ENCODE peak calls at places on chromosome 19, in eight cellular contexts. Y, X, N, W, H, D, B and T are unnamed samples.

GRCh38 chr19:12938536-12939291 is at the start of gene CALR:
- DNase-seq in H (no peak), B (peak; percentile 78), N (peak; percentile 65), X (no peak), W (peak; percentile 22), Y (no peak), D (no peak), T (no peak)

GRCh38 chr19:32828643-32829344 is 40.8 kb downstream of the SLC7A9 start:
- DNase-seq in Y (no peak), B (no peak), D (no peak), W (no peak), X (no peak), H (no peak), N (no peak), T (no peak)

GRCh38 chr19:6813659-6814058 is 41.2 kb downstream of the VAV1 start:
- DNase-seq in X (no peak), N (no peak), W (no peak), D (no peak), H (no peak), B (no peak), Y (no peak), T (no peak)

GRCh38 chr19:39845621-39846175 is 481 bp downstream of the FBL start:
- DNase-seq in B (no peak), X (no peak), D (no peak), Y (peak; percentile 87), H (no peak), N (peak; percentile 48), W (no peak), T (no peak)

GRCh38 chr19:8884416-8884815 is 52.2 kb downstream of the MBD3L1 start:
- DNase-seq in X (no peak), B (no peak), D (no peak), Y (no peak), N (no peak), H (no peak), W (no peak), T (no peak)

GRCh38 chr19:13899912-13900584 is 5.9 kb downstream of the BRME1 start:
- DNase-seq in H (no peak), D (no peak), N (no peak), Y (no peak), W (no peak), X (no peak), B (no peak), T (no peak)

GRCh38 chr19:1469200-1469935 is 9.6 kb downstream of the C19orf25 start:
- DNase-seq in W (peak; percentile 45), X (no peak), D (no peak), B (no peak), H (no peak), N (no peak), Y (no peak), T (peak; percentile 69)

GRCh38 chr19:57436392-57436791 is 1.3 kb downstream of the ZNF749 start:
- DNase-seq in H (no peak), N (peak; percentile 39), D (no peak), Y (no peak), X (no peak), B (no peak), W (no peak), T (no peak)

GRCh38 chr19:54388001-54388802 is 23.5 kb upstream of the LAIR1 start:
- DNase-seq in Y (no peak), X (no peak), W (no peak), D (no peak), B (no peak), N (no peak), H (no peak), T (peak; percentile 65)

GRCh38 chr19:12782174-12782423 is 6.7 kb upstream of the HOOK2 start:
- DNase-seq in B (no peak), N (no peak), W (no peak), D (no peak), Y (no peak), X (no peak), H (peak; percentile 72), T (no peak)

GRCh38 chr19:38933544-38933943 is 2.8 kb downstream of the MRPS12 start:
- DNase-seq in H (no peak), D (no peak), B (no peak), X (no peak), Y (no peak), W (no peak), N (no peak), T (no peak)

GRCh38 chr19:42252365-42253244 is 2.3 kb downstream of the ERF start:
- DNase-seq in H (no peak), Y (peak; percentile 59), D (no peak), X (no peak), B (no peak), N (peak; percentile 69), W (no peak), T (peak; percentile 60)

GRCh38 chr19:10517361-10517759 is at the start of gene S1PR5:
- DNase-seq in B (no peak), Y (peak; percentile 35), X (no peak), W (no peak), N (peak; percentile 26), D (no peak), H (no peak), T (no peak)

GRCh38 chr19:3098515-3099346 is 4.6 kb downstream of the GNA11 start:
- DNase-seq in D (no peak), H (no peak), X (no peak), Y (no peak), B (peak; percentile 87), W (no peak), N (no peak), T (peak; percentile 86)

GRCh38 chr19:47312366-47313006 is 2.8 kb downstream of the C5AR1 start:
- DNase-seq in N (no peak), H (no peak), B (no peak), W (no peak), Y (no peak), X (no peak), D (no peak), T (no peak)
- H3K4me3 ChIP-seq in N (no peak overlapping the region), H (peak overlapping the region; percentile 43), B (no peak overlapping the region), W (no peak overlapping the region), Y (no peak overlapping the region), X (no peak overlapping the region), D (no peak overlapping the region), T (peak overlapping the region; percentile 58)

GRCh38 chr19:29119582-29119981 is 93.4 kb downstream of the UQCRFS1 start:
- DNase-seq in H (no peak), X (no peak), B (no peak), N (peak; percentile 15), D (no peak), W (no peak), Y (no peak), T (no peak)

GRCh38 chr19:29118384-29118783 is 94.6 kb downstream of the UQCRFS1 start:
- DNase-seq in H (peak; percentile 21), W (no peak), D (no peak), B (no peak), N (no peak), Y (no peak), X (no peak), T (no peak)

GRCh38 chr19:29120471-29120870 is 92.5 kb downstream of the UQCRFS1 start:
- DNase-seq in D (no peak), Y (no peak), W (no peak), X (no peak), H (no peak), N (no peak), B (no peak), T (no peak)

GRCh38 chr19:29122185-29122584 is 90.8 kb downstream of the UQCRFS1 start:
- DNase-seq in B (no peak), N (no peak), H (no peak), Y (no peak), X (no peak), W (no peak), D (no peak), T (no peak)

DNA sequence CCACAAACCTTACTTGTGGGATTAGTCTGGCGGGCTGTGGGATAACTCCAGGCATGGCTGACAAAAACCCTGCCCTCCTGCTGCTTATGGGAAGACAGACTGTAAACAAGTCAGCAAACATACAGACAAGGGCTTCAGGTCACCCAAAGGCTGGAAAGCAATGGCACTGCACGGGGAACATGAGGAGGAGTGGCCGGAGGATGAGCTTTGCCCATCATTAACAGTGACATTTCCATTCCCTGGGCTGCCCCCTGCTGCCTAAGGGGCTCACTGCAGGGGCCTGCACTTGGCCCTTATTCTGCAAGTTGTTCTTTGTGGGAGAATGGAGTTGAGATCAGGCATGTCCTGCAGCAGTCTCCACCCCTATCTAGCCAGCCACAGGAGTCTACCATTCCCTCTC is 91.3 kb downstream of the UQCRFS1 start:
- DNase-seq in X (no peak), W (no peak), B (no peak), N (peak; percentile 39), D (no peak), H (peak; percentile 30), Y (no peak), T (no peak)
- TF ChIP-seq CTCF in X (no peak), W (peak; percentile 16), B (peak; percentile 19), N (peak; percentile 42), D (no peak), H (no peak), Y (peak; percentile 9), T (no peak)

GRCh38 chr19:16607819-16608218 is 20.2 kb downstream of the MED26 start:
- DNase-seq in B (peak; percentile 64), W (no peak), D (no peak), X (no peak), Y (no peak), N (no peak), H (no peak), T (no peak)

GRCh38 chr19:16612631-16613030 is 15.4 kb downstream of the MED26 start:
- DNase-seq in B (peak; percentile 2), Y (no peak), W (no peak), D (no peak), N (no peak), H (no peak), X (no peak), T (no peak)

GRCh38 chr19:16611121-16611520 is 16.9 kb downstream of the MED26 start:
- DNase-seq in H (no peak), Y (no peak), B (peak; percentile 38), X (no peak), N (no peak), W (no peak), D (no peak), T (no peak)

GRCh38 chr19:16608290-16608704 is 19.7 kb downstream of the MED26 start:
- DNase-seq in X (no peak), B (peak; percentile 10), W (peak; percentile 61), Y (no peak), D (no peak), H (peak; percentile 84), N (peak; percentile 56), T (no peak)

GRCh38 chr19:16609511-16609910 is 18.5 kb downstream of the MED26 start:
- DNase-seq in Y (no peak), H (no peak), N (no peak), X (no peak), D (no peak), W (no peak), B (no peak), T (no peak)
- H3K4me1 ChIP-seq in Y (peaks cover 5% of the 10 kb centered on the region), H (peaks cover 94% of the 10 kb centered on the region), N (no peaks in the 10 kb centered on the region), X (no peaks in the 10 kb centered on the region), D (no peaks in the 10 kb centered on the region), W (peaks cover 13% of the 10 kb centered on the region), B (peaks cover 71% of the 10 kb centered on the region), T (peaks cover 5% of the 10 kb centered on the region)

GRCh38 chr19:36745870-36746269 is 26.7 kb downstream of the ZNF850 start:
- DNase-seq in W (no peak), Y (no peak), N (no peak), X (no peak), D (no peak), H (no peak), B (no peak), T (no peak)
- H3K4me3 ChIP-seq in W (no peak overlapping the region), Y (no peak overlapping the region), N (no peak overlapping the region), X (no peak overlapping the region), D (no peak overlapping the region), H (no peak overlapping the region), B (no peak overlapping the region), T (no peak overlapping the region)

GRCh38 chr19:412356-413355 is 3.7 kb upstream of the C2CD4C start:
- DNase-seq in N (peak; percentile 67), D (no peak), W (no peak), B (peak; percentile 32), H (no peak), X (no peak), Y (no peak), T (peak; percentile 49)
- TF ChIP-seq CTCF in N (peak; percentile 22), D (no peak), W (no peak), B (no peak), H (no peak), X (no peak), Y (no peak), T (no peak)